ENCODE peak calls at places on chromosome 9, in seven cellular contexts. One of them, this sample, is unnamed.
A peak's percentile ranks its signal among the peaks of the same experiment; 100 is the strongest.

GRCh38 chr9:73116030-73116429 is 35.6 kb upstream of the ANXA1 start:
- DNase-seq in mesenchymal stem cell: peak; percentile 75
- DNase-seq in IMR-90: peak; percentile 80
- DNase-seq in H9: no peak
- DNase-seq in neuronal stem cell: no peak
- DNase-seq in mesendoderm: no peak
- DNase-seq in H1: no peak
- DNase-seq in this sample: no peak

GRCh38 chr9:79382468-79382867 is 189.3 kb upstream of the TLE4 start:
- DNase-seq in mesenchymal stem cell: no peak
- DNase-seq in neuronal stem cell: no peak
- DNase-seq in IMR-90: no peak
- DNase-seq in mesendoderm: peak; percentile 80
- DNase-seq in H1: no peak
- DNase-seq in H9: no peak
- DNase-seq in this sample: no peak

GRCh38 chr9:1954238-1954637 is 60.9 kb upstream of the SMARCA2 start:
- DNase-seq in mesenchymal stem cell: no peak
- DNase-seq in H1: no peak
- DNase-seq in mesendoderm: no peak
- DNase-seq in H9: no peak
- DNase-seq in IMR-90: no peak
- DNase-seq in neuronal stem cell: no peak
- DNase-seq in this sample: no peak

GRCh38 chr9:26054600-26055516 is 376.6 kb upstream of the TUSC1 start:
- DNase-seq in mesenchymal stem cell: peak; percentile 30
- DNase-seq in neuronal stem cell: no peak
- DNase-seq in H9: no peak
- DNase-seq in IMR-90: no peak
- DNase-seq in H1: no peak
- DNase-seq in mesendoderm: no peak
- DNase-seq in this sample: no peak

GRCh38 chr9:15374825-15375224 is 47.9 kb upstream of the SNAPC3 start:
- DNase-seq in mesenchymal stem cell: no peak
- DNase-seq in mesendoderm: peak; percentile 40
- DNase-seq in H9: no peak
- DNase-seq in IMR-90: no peak
- DNase-seq in neuronal stem cell: no peak
- DNase-seq in H1: no peak
- DNase-seq in this sample: no peak

GRCh38 chr9:24293391-24293790 is 252.3 kb downstream of the IZUMO3 start:
- DNase-seq in mesendoderm: no peak
- DNase-seq in H1: no peak
- DNase-seq in IMR-90: no peak
- DNase-seq in neuronal stem cell: no peak
- DNase-seq in H9: peak; percentile 35
- DNase-seq in mesenchymal stem cell: no peak
- DNase-seq in this sample: no peak

GRCh38 chr9:17721954-17722353 is 143.1 kb downstream of the SH3GL2 start:
- DNase-seq in H9: no peak
- DNase-seq in H1: no peak
- DNase-seq in mesendoderm: no peak
- DNase-seq in neuronal stem cell: no peak
- DNase-seq in mesenchymal stem cell: no peak
- DNase-seq in IMR-90: no peak
- DNase-seq in this sample: no peak

GRCh38 chr9:114588671-114589526 is 1.3 kb downstream of the ATP6V1G1 start:
- DNase-seq in mesenchymal stem cell: peak; percentile 90
- DNase-seq in H9: no peak
- DNase-seq in mesendoderm: peak; percentile 23
- DNase-seq in IMR-90: peak; percentile 84
- DNase-seq in neuronal stem cell: no peak
- DNase-seq in H1: no peak
- DNase-seq in this sample: peak; percentile 80

GRCh38 chr9:121550569-121551512 is 51.2 kb upstream of the GGTA1 start:
- DNase-seq in IMR-90: peak; percentile 46
- DNase-seq in mesenchymal stem cell: peak; percentile 71
- DNase-seq in mesendoderm: peak; percentile 87
- DNase-seq in H1: peak; percentile 61
- DNase-seq in neuronal stem cell: peak; percentile 84
- DNase-seq in H9: peak; percentile 94
- DNase-seq in this sample: peak; percentile 88

GRCh38 chr9:121218357-121219027 is 16.8 kb upstream of the RAB14 start:
- DNase-seq in H1: no peak
- DNase-seq in neuronal stem cell: no peak
- DNase-seq in mesenchymal stem cell: no peak
- DNase-seq in IMR-90: no peak
- DNase-seq in mesendoderm: no peak
- DNase-seq in H9: no peak
- DNase-seq in this sample: no peak

GRCh38 chr9:127847155-127847463 is 7.3 kb downstream of the ENG start:
- DNase-seq in H9: no peak
- DNase-seq in mesendoderm: no peak
- DNase-seq in mesenchymal stem cell: peak; percentile 86
- DNase-seq in H1: no peak
- DNase-seq in neuronal stem cell: no peak
- DNase-seq in IMR-90: no peak
- DNase-seq in this sample: peak; percentile 57

GRCh38 chr9:124356745-124357390 is 58.4 kb downstream of the PSMB7 start:
- DNase-seq in H9: no peak
- DNase-seq in IMR-90: no peak
- DNase-seq in mesenchymal stem cell: no peak
- DNase-seq in neuronal stem cell: no peak
- DNase-seq in mesendoderm: no peak
- DNase-seq in H1: no peak
- DNase-seq in this sample: no peak

GRCh38 chr9:107693620-107694326 is 204.2 kb upstream of the KLF4 start:
- DNase-seq in H9: no peak
- DNase-seq in mesenchymal stem cell: peak; percentile 72
- DNase-seq in neuronal stem cell: no peak
- DNase-seq in IMR-90: peak; percentile 64
- DNase-seq in H1: no peak
- DNase-seq in mesendoderm: no peak
- DNase-seq in this sample: no peak

GRCh38 chr9:90642570-90643539 is at the start of gene DIRAS2:
- DNase-seq in IMR-90: peak; percentile 43
- DNase-seq in H9: peak; percentile 79
- DNase-seq in mesendoderm: peak; percentile 81
- DNase-seq in H1: peak; percentile 33
- DNase-seq in mesenchymal stem cell: peak; percentile 71
- DNase-seq in neuronal stem cell: peak; percentile 60
- DNase-seq in this sample: peak; percentile 56

GRCh38 chr9:93886911-93887310 is 68.2 kb downstream of the BARX1 start:
- DNase-seq in H9: peak; percentile 25
- DNase-seq in neuronal stem cell: no peak
- DNase-seq in mesendoderm: no peak
- DNase-seq in IMR-90: no peak
- DNase-seq in H1: no peak
- DNase-seq in mesenchymal stem cell: no peak
- DNase-seq in this sample: peak; percentile 24

GRCh38 chr9:108473209-108474112 is 382.3 kb downstream of the ACTL7B start:
- DNase-seq in H9: no peak
- DNase-seq in H1: no peak
- DNase-seq in mesendoderm: peak; percentile 4
- DNase-seq in IMR-90: peak; percentile 61
- DNase-seq in neuronal stem cell: no peak
- DNase-seq in mesenchymal stem cell: peak; percentile 66
- DNase-seq in this sample: peak; percentile 30

GRCh38 chr9:786405-786804 is 55.1 kb upstream of the DMRT1 start:
- DNase-seq in mesenchymal stem cell: no peak
- DNase-seq in H1: no peak
- DNase-seq in H9: no peak
- DNase-seq in IMR-90: no peak
- DNase-seq in mesendoderm: no peak
- DNase-seq in neuronal stem cell: no peak
- DNase-seq in this sample: peak; percentile 83

GRCh38 chr9:129458663-129459549 is 162.0 kb downstream of the C9orf50 start:
- DNase-seq in H9: no peak
- DNase-seq in mesenchymal stem cell: no peak
- DNase-seq in IMR-90: no peak
- DNase-seq in neuronal stem cell: no peak
- DNase-seq in H1: no peak
- DNase-seq in mesendoderm: peak; percentile 44
- DNase-seq in this sample: no peak

GRCh38 chr9:132242621-132243155 is 80.8 kb downstream of the NTNG2 start:
- DNase-seq in mesenchymal stem cell: peak; percentile 22
- DNase-seq in H1: no peak
- DNase-seq in neuronal stem cell: no peak
- DNase-seq in IMR-90: no peak
- DNase-seq in mesendoderm: peak; percentile 34
- DNase-seq in H9: peak; percentile 38
- DNase-seq in this sample: no peak

DNA sequence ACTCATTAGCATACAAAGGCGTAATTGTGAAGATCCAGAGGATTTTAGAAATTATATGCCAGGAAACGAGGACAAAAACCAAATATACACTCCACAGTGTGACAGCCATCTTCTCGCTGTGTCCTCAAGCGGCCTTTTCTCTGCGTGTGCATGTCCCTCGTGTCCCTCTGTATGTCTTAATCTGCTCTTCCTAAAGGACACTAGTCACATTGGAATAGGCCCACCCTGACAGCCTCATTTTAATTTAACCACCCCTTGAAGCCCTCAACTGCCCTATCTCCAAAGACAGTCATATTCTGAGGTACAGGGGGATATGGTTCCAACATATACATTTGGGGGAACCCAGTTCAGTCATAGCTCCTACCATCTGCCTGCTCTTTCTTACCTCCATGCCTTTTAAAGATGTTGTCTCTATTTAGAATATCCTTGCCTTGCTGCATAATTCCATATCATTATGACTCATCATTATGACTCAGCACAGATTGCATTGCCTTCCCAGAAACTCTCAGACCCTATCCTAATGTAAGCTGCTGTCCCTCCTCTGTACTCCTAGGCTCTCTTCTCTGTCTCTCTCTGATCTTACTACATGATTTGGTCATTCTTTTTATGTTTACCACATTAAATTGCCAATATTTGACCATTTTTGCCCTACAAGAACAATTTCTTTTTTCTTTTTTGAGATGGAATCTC is 210.9 kb downstream of the AOPEP start:
- DNase-seq in mesenchymal stem cell: peak; percentile 94
- DNase-seq in neuronal stem cell: no peak
- DNase-seq in mesendoderm: peak; percentile 73
- DNase-seq in H9: no peak
- DNase-seq in IMR-90: peak; percentile 98
- DNase-seq in H1: no peak
- DNase-seq in this sample: no peak
- H2AK5ac ChIP-seq in mesenchymal stem cell: peak overlapping the region; percentile 70
- H2AK5ac ChIP-seq in neuronal stem cell: no peak overlapping the region
- H2AK5ac ChIP-seq in mesendoderm: no peak overlapping the region
- H2AK5ac ChIP-seq in H9: no peak overlapping the region
- H2AK5ac ChIP-seq in IMR-90: peak overlapping the region; percentile 97
- H2AK5ac ChIP-seq in H1: no peak overlapping the region
- H2AK5ac ChIP-seq in this sample: no peak overlapping the region

GRCh38 chr9:87550253-87550954 is 52.7 kb downstream of the DAPK1 start:
- DNase-seq in H9: no peak
- DNase-seq in neuronal stem cell: no peak
- DNase-seq in mesenchymal stem cell: no peak
- DNase-seq in H1: no peak
- DNase-seq in mesendoderm: no peak
- DNase-seq in IMR-90: no peak
- DNase-seq in this sample: no peak
- H2AK5ac ChIP-seq in H9: no peak overlapping the region
- H2AK5ac ChIP-seq in neuronal stem cell: no peak overlapping the region
- H2AK5ac ChIP-seq in mesenchymal stem cell: no peak overlapping the region
- H2AK5ac ChIP-seq in H1: no peak overlapping the region
- H2AK5ac ChIP-seq in mesendoderm: no peak overlapping the region
- H2AK5ac ChIP-seq in IMR-90: no peak overlapping the region
- H2AK5ac ChIP-seq in this sample: no peak overlapping the region

GRCh38 chr9:97076238-97076637 is 37.3 kb upstream of the CTSV start:
- DNase-seq in H1: no peak
- DNase-seq in IMR-90: no peak
- DNase-seq in neuronal stem cell: no peak
- DNase-seq in mesenchymal stem cell: no peak
- DNase-seq in H9: peak; percentile 71
- DNase-seq in mesendoderm: no peak
- DNase-seq in this sample: no peak

GRCh38 chr9:97075289-97075870 is 36.4 kb upstream of the CTSV start:
- DNase-seq in mesendoderm: no peak
- DNase-seq in H1: no peak
- DNase-seq in H9: no peak
- DNase-seq in neuronal stem cell: no peak
- DNase-seq in mesenchymal stem cell: no peak
- DNase-seq in IMR-90: no peak
- DNase-seq in this sample: no peak

GRCh38 chr9:97077465-97078295 is 38.7 kb upstream of the CTSV start:
- DNase-seq in mesenchymal stem cell: no peak
- DNase-seq in H9: no peak
- DNase-seq in neuronal stem cell: no peak
- DNase-seq in H1: no peak
- DNase-seq in mesendoderm: no peak
- DNase-seq in IMR-90: no peak
- DNase-seq in this sample: no peak

GRCh38 chr9:97067490-97067889 is 28.5 kb upstream of the CTSV start:
- DNase-seq in H9: no peak
- DNase-seq in neuronal stem cell: no peak
- DNase-seq in mesendoderm: no peak
- DNase-seq in mesenchymal stem cell: no peak
- DNase-seq in IMR-90: no peak
- DNase-seq in H1: no peak
- DNase-seq in this sample: no peak

DNA sequence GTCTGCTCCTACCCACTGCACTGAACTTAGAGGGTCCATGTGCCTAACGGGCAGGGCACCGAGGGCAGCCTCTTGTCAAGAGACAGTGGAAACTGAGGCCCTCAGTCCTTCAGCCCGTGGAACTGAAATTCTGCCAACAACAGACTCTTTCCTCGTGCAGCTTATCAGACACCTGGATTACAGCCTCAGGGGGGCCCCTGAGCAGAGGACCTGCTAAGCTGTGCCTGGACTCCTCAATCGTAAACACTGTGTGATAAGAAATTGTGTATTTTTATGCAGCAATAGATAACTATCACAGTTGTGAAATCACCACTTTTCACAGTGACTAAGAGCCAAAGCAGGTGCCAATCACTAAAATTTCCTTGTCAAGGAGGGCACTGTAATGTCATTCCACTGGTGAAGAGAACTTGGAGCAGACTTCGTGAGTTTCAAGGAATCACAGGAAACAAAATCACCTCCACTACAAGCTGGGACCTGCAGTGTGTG is 33.4 kb upstream of the CTSV start:
- DNase-seq in mesendoderm: no peak
- DNase-seq in mesenchymal stem cell: no peak
- DNase-seq in H9: no peak
- DNase-seq in H1: no peak
- DNase-seq in neuronal stem cell: no peak
- DNase-seq in IMR-90: no peak
- DNase-seq in this sample: peak; percentile 73
- H2AK5ac ChIP-seq in mesendoderm: no peak overlapping the region
- H2AK5ac ChIP-seq in mesenchymal stem cell: no peak overlapping the region
- H2AK5ac ChIP-seq in H9: no peak overlapping the region
- H2AK5ac ChIP-seq in H1: no peak overlapping the region
- H2AK5ac ChIP-seq in neuronal stem cell: no peak overlapping the region
- H2AK5ac ChIP-seq in IMR-90: no peak overlapping the region
- H2AK5ac ChIP-seq in this sample: no peak overlapping the region

DNA sequence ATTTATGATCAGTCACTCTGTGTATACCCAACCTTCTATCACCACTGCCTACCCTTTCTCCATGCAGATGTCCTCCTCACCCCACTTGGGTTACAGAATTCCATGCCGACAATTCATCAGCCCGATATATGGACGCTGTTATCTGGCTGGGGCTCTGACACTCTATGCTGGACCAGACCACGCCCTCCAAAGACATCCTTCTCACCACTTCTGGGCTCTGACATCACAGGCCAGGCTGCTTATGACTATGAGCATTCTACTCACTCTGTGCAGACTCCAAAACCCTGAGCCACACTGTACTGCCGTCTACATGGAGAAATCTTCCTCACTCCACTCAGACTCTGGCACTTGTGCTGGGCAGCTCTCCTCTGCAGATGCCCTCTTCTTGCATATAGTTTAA is 7.6 kb upstream of the AK3 start:
- DNase-seq in H1: no peak
- DNase-seq in neuronal stem cell: no peak
- DNase-seq in H9: no peak
- DNase-seq in mesendoderm: no peak
- DNase-seq in mesenchymal stem cell: no peak
- DNase-seq in IMR-90: peak; percentile 33
- DNase-seq in this sample: no peak
- H2AK5ac ChIP-seq in H1: no peak overlapping the region
- H2AK5ac ChIP-seq in neuronal stem cell: no peak overlapping the region
- H2AK5ac ChIP-seq in H9: no peak overlapping the region
- H2AK5ac ChIP-seq in mesendoderm: no peak overlapping the region
- H2AK5ac ChIP-seq in mesenchymal stem cell: no peak overlapping the region
- H2AK5ac ChIP-seq in IMR-90: no peak overlapping the region
- H2AK5ac ChIP-seq in this sample: no peak overlapping the region

This sample was measured in trophoblast cell.